ENCODE peak calls at places on chromosomes 1 and 21, in four cellular contexts. B is bronchial epithelial cell, X is fibroblast of lung, Q is T-helper 2 cell. N is an unnamed sample.

GRCh38 chr1:155776414-155776813 is 80.6 kb downstream of the GON4L start:
- DNase-seq in B (peak), X (peak), Q (no peak), N (no peak)

GRCh38 chr1:65172936-65173335 is 24.9 kb downstream of the AK4 start:
- DNase-seq in B (peak), X (no peak), Q (no peak), N (no peak)

GRCh38 chr21:36482181-36482580 is 2.3 kb upstream of the CLDN14 start:
- DNase-seq in B (no peak), X (no peak), Q (no peak), N (no peak)

GRCh38 chr1:201142011-201142853 is 12.0 kb downstream of the TMEM9 start:
- DNase-seq in B (no peak), X (no peak), Q (no peak), N (no peak)

GRCh38 chr1:150973826-150974579 is 632 bp downstream of the CERS2 start:
- DNase-seq in B (peak), X (peak), Q (peak), N (peak)

GRCh38 chr1:38586993-38587646 is 272.5 kb downstream of the RRAGC start:
- DNase-seq in B (peak), X (no peak), Q (peak), N (peak)

GRCh38 chr1:77015748-77016341 is 148.6 kb downstream of the ST6GALNAC5 start:
- DNase-seq in B (no peak), X (no peak), Q (no peak), N (no peak)

GRCh38 chr1:60388092-60388987 is 314.8 kb upstream of the C1orf87 start:
- DNase-seq in B (peak), X (peak), Q (no peak), N (no peak)

GRCh38 chr1:70874063-70874462 is 173.6 kb downstream of the PTGER3 start:
- DNase-seq in B (peak), X (no peak), Q (no peak), N (no peak)

GRCh38 chr1:93667642-93668041 is 14.0 kb downstream of the BCAR3 start:
- DNase-seq in B (no peak), X (no peak), Q (no peak), N (no peak)

N was measured in GM06990.